ENCODE peak calls at places on chromosomes 16 and 17, in six cellular contexts. V is GM23338, M is osteocyte, X is D721Med, A is chondrocyte, N is AG09309. B is an unnamed sample.

GRCh38 chr17:60610481-60610880 is 10.5 kb downstream of the PPM1D start:
- DNase-seq in V (no peak), M (no peak), X (no peak), A (no peak), N (no peak), B (no peak)

GRCh38 chr17:2595736-2596135 is 2.3 kb downstream of the PAFAH1B1 start:
- DNase-seq in V (no peak), M (no peak), X (no peak), A (no peak), N (no peak), B (no peak)

GRCh38 chr16:73232555-73233422 is 184.9 kb upstream of the ZFHX3 start:
- DNase-seq in V (no peak), M (no peak), X (no peak), A (no peak), N (peak), B (no peak)

GRCh38 chr16:73154063-73154870 is 106.3 kb upstream of the ZFHX3 start:
- DNase-seq in V (no peak), M (no peak), X (no peak), A (no peak), N (no peak), B (no peak)

GRCh38 chr16:53031323-53031942 is 21.3 kb downstream of the CHD9NB start:
- DNase-seq in V (peak), M (no peak), X (no peak), A (no peak), N (no peak), B (no peak)

GRCh38 chr16:22070361-22071351 is 21.7 kb upstream of the VWA3A start:
- DNase-seq in V (no peak), M (no peak), X (no peak), A (no peak), N (no peak), B (no peak)

GRCh38 chr17:82120148-82120547 is 22.1 kb upstream of the FASN start:
- DNase-seq in V (no peak), M (no peak), X (no peak), A (no peak), N (peak), B (no peak)

GRCh38 chr17:14359251-14359939 is 58.5 kb downstream of the HS3ST3B1 start:
- DNase-seq in V (no peak), M (no peak), X (no peak), A (no peak), N (no peak), B (no peak)

GRCh38 chr17:32006957-32007462 is at the start of gene LRRC37B:
- DNase-seq in V (peak), M (peak), X (peak), A (no peak), N (no peak), B (peak)

GRCh38 chr16:48441863-48442279 is 56.7 kb upstream of the SIAH1 start:
- DNase-seq in V (no peak), M (no peak), X (no peak), A (no peak), N (no peak), B (no peak)

GRCh38 chr17:75759457-75759856 is 5.5 kb downstream of the GALK1 start:
- DNase-seq in V (no peak), M (no peak), X (no peak), A (peak), N (no peak), B (no peak)

GRCh38 chr17:75757086-75757681 is 7.8 kb downstream of the GALK1 start:
- DNase-seq in V (no peak), M (no peak), X (no peak), A (no peak), N (no peak), B (no peak)

GRCh38 chr17:75756451-75757085 is 8.4 kb downstream of the GALK1 start:
- DNase-seq in V (no peak), M (no peak), X (no peak), A (no peak), N (no peak), B (no peak)

GRCh38 chr17:75755990-75756389 is 9.0 kb downstream of the GALK1 start:
- DNase-seq in V (no peak), M (no peak), X (no peak), A (no peak), N (no peak), B (no peak)

GRCh38 chr17:75758131-75758905 is 6.7 kb downstream of the GALK1 start:
- DNase-seq in V (peak), M (no peak), X (no peak), A (no peak), N (no peak), B (no peak)
- TF ChIP-seq CTCF in V (peak), M (peak), X (no peak), A (peak), N (peak), B (peak)

GRCh38 chr17:46159686-46160085 is 33.5 kb downstream of the KANSL1 start:
- DNase-seq in V (no peak), M (no peak), X (no peak), A (no peak), N (peak), B (no peak)

GRCh38 chr17:46157443-46158107 is 35.7 kb downstream of the KANSL1 start:
- DNase-seq in V (no peak), M (no peak), X (no peak), A (no peak), N (no peak), B (no peak)

GRCh38 chr17:46162871-46163270 is 30.4 kb downstream of the KANSL1 start:
- DNase-seq in V (no peak), M (no peak), X (no peak), A (no peak), N (no peak), B (no peak)

GRCh38 chr17:46158323-46159296 is 34.6 kb downstream of the KANSL1 start:
- DNase-seq in V (no peak), M (no peak), X (peak), A (no peak), N (no peak), B (no peak)

DNA sequence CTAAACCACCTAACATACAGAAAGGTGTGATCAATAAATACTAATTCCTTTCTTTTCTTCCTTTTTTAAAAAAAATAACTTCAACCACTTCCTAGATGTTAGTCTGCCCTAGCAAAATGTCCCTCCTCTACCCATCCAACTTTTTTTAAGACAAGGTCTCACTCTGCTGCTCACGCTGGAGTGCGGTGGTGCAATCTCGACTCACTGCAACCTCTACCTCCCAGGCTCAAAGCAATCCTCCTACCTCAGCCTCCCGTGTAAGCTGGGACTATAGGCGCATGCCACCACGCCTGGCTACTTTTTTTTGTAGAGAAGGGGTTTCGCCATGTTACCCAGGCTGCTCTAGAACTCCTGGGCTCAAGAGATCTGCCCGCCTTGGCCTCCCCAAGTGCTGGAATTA is 33.1 kb downstream of the KANSL1 start:
- DNase-seq in V (no peak), M (no peak), X (no peak), A (no peak), N (no peak), B (no peak)
- TF ChIP-seq CTCF in V (no peak), M (no peak), X (no peak), A (no peak), N (no peak), B (no peak)

DNA sequence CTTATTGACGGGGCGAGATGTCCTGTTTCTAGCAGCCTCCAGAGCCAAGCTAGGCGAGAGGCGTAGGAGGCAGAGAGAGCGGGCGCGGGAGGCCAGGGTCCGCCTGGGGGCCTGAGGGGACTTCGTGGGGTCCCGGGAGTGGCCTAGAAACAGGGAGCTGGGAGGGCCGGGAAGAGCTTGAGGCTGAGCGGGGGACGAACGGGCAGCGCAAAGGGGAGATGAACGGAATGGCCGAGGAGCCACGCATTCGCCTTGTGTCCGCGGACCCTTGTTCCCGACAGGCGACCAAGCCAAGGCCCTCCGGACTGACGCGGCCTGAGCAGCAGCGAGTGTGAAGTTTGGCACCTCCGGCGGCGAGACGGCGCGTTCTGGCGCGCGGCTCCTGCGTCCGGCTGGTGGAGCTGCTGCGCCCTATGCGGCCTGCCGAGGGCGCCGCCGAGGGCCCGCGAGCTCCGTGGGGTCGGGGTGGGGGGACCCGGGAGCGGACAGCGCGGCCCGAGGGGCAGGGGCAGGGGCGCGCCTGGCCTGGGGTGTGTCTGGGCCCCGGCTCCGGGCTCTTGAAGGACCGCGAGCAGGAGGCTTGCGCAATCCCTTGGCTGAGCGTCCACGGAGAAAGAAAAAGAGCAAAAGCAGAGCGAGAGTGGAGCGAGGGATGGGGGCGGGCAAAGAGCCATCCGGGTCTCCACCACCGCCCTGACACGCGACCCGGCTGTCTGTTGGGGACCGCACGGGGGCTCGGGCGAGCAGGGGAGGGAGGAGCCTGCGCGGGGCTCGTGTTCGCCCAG is 1.2 kb upstream of the CBX4 start:
- DNase-seq in V (peak), M (no peak), X (no peak), A (no peak), N (no peak), B (no peak)
- TF ChIP-seq CTCF in V (no peak), M (peak), X (peak), A (peak), N (peak), B (peak)

GRCh38 chr17:80082403-80083135 is 18.8 kb upstream of the GAA start:
- DNase-seq in V (peak), M (no peak), X (peak), A (no peak), N (peak), B (no peak)
- TF ChIP-seq CTCF in V (peak), M (peak), X (peak), A (peak), N (peak), B (peak)